ENCODE peak calls at places on chromosomes 6 and 20, in four cellular contexts. One of them, this sample, is unnamed.

GRCh38 chr6:13303668-13304017 is 24.7 kb downstream of the TBC1D7 start:
- DNase-seq in NCI-H446 treated with DMSO at 0.1 percent for 48 hours: no peak
- DNase-seq in activated naive CD4-positive, alpha-beta T cell treated with anti-CD3 and anti-CD28 coated beads, Interleukin-2, amount 50 U/mL, for 16 hours: no peak
- DNase-seq in Kasumi-1: peak
- DNase-seq in this sample: no peak

GRCh38 chr20:44020406-44021148 is 105.9 kb downstream of the TOX2 start:
- DNase-seq in NCI-H446 treated with DMSO at 0.1 percent for 48 hours: no peak
- DNase-seq in activated naive CD4-positive, alpha-beta T cell treated with anti-CD3 and anti-CD28 coated beads, Interleukin-2, amount 50 U/mL, for 16 hours: no peak
- DNase-seq in Kasumi-1: no peak
- DNase-seq in this sample: no peak

GRCh38 chr6:168124921-168125320 is 45.9 kb upstream of the FRMD1 start:
- DNase-seq in NCI-H446 treated with DMSO at 0.1 percent for 48 hours: no peak
- DNase-seq in activated naive CD4-positive, alpha-beta T cell treated with anti-CD3 and anti-CD28 coated beads, Interleukin-2, amount 50 U/mL, for 16 hours: no peak
- DNase-seq in Kasumi-1: no peak
- DNase-seq in this sample: no peak

GRCh38 chr20:10581823-10582222 is 92.0 kb downstream of the JAG1 start:
- DNase-seq in NCI-H446 treated with DMSO at 0.1 percent for 48 hours: no peak
- DNase-seq in activated naive CD4-positive, alpha-beta T cell treated with anti-CD3 and anti-CD28 coated beads, Interleukin-2, amount 50 U/mL, for 16 hours: no peak
- DNase-seq in Kasumi-1: no peak
- DNase-seq in this sample: no peak

GRCh38 chr6:137248702-137249101 is 29.5 kb upstream of the IFNGR1 start:
- DNase-seq in NCI-H446 treated with DMSO at 0.1 percent for 48 hours: no peak
- DNase-seq in activated naive CD4-positive, alpha-beta T cell treated with anti-CD3 and anti-CD28 coated beads, Interleukin-2, amount 50 U/mL, for 16 hours: no peak
- DNase-seq in Kasumi-1: peak
- DNase-seq in this sample: no peak

GRCh38 chr6:35089216-35089934 is 51.8 kb downstream of the TCP11 start:
- DNase-seq in NCI-H446 treated with DMSO at 0.1 percent for 48 hours: no peak
- DNase-seq in activated naive CD4-positive, alpha-beta T cell treated with anti-CD3 and anti-CD28 coated beads, Interleukin-2, amount 50 U/mL, for 16 hours: no peak
- DNase-seq in Kasumi-1: no peak
- DNase-seq in this sample: no peak

GRCh38 chr20:418858-419365 is 10.8 kb downstream of the RBCK1 start:
- DNase-seq in NCI-H446 treated with DMSO at 0.1 percent for 48 hours: no peak
- DNase-seq in activated naive CD4-positive, alpha-beta T cell treated with anti-CD3 and anti-CD28 coated beads, Interleukin-2, amount 50 U/mL, for 16 hours: no peak
- DNase-seq in Kasumi-1: no peak
- DNase-seq in this sample: no peak

GRCh38 chr6:142378138-142378875 is 76.5 kb downstream of the ADGRG6 start:
- DNase-seq in NCI-H446 treated with DMSO at 0.1 percent for 48 hours: no peak
- DNase-seq in activated naive CD4-positive, alpha-beta T cell treated with anti-CD3 and anti-CD28 coated beads, Interleukin-2, amount 50 U/mL, for 16 hours: no peak
- DNase-seq in Kasumi-1: peak
- DNase-seq in this sample: no peak

GRCh38 chr20:55684578-55684977 is 320.7 kb downstream of the CBLN4 start:
- DNase-seq in NCI-H446 treated with DMSO at 0.1 percent for 48 hours: no peak
- DNase-seq in activated naive CD4-positive, alpha-beta T cell treated with anti-CD3 and anti-CD28 coated beads, Interleukin-2, amount 50 U/mL, for 16 hours: no peak
- DNase-seq in Kasumi-1: no peak
- DNase-seq in this sample: no peak

GRCh38 chr6:132382630-132383175 is 18.6 kb downstream of the MOXD1 start:
- DNase-seq in NCI-H446 treated with DMSO at 0.1 percent for 48 hours: no peak
- DNase-seq in activated naive CD4-positive, alpha-beta T cell treated with anti-CD3 and anti-CD28 coated beads, Interleukin-2, amount 50 U/mL, for 16 hours: no peak
- DNase-seq in Kasumi-1: no peak
- DNase-seq in this sample: no peak

GRCh38 chr20:3238616-3239025 is 369 bp downstream of the SLC4A11 start:
- DNase-seq in NCI-H446 treated with DMSO at 0.1 percent for 48 hours: no peak
- DNase-seq in activated naive CD4-positive, alpha-beta T cell treated with anti-CD3 and anti-CD28 coated beads, Interleukin-2, amount 50 U/mL, for 16 hours: peak
- DNase-seq in Kasumi-1: peak
- DNase-seq in this sample: no peak

GRCh38 chr6:108699290-108700041 is 138.7 kb downstream of the FOXO3 start:
- DNase-seq in NCI-H446 treated with DMSO at 0.1 percent for 48 hours: peak
- DNase-seq in activated naive CD4-positive, alpha-beta T cell treated with anti-CD3 and anti-CD28 coated beads, Interleukin-2, amount 50 U/mL, for 16 hours: no peak
- DNase-seq in Kasumi-1: no peak
- DNase-seq in this sample: no peak

GRCh38 chr6:73739097-73739496 is 43.1 kb downstream of the CD109 start:
- DNase-seq in NCI-H446 treated with DMSO at 0.1 percent for 48 hours: peak
- DNase-seq in activated naive CD4-positive, alpha-beta T cell treated with anti-CD3 and anti-CD28 coated beads, Interleukin-2, amount 50 U/mL, for 16 hours: no peak
- DNase-seq in Kasumi-1: peak
- DNase-seq in this sample: no peak

GRCh38 chr6:13683038-13683437 is 28.6 kb downstream of the RANBP9 start:
- DNase-seq in NCI-H446 treated with DMSO at 0.1 percent for 48 hours: no peak
- DNase-seq in activated naive CD4-positive, alpha-beta T cell treated with anti-CD3 and anti-CD28 coated beads, Interleukin-2, amount 50 U/mL, for 16 hours: no peak
- DNase-seq in Kasumi-1: no peak
- DNase-seq in this sample: no peak

GRCh38 chr6:12051861-12052368 is 39.8 kb downstream of the HIVEP1 start:
- DNase-seq in NCI-H446 treated with DMSO at 0.1 percent for 48 hours: no peak
- DNase-seq in activated naive CD4-positive, alpha-beta T cell treated with anti-CD3 and anti-CD28 coated beads, Interleukin-2, amount 50 U/mL, for 16 hours: peak
- DNase-seq in Kasumi-1: peak
- DNase-seq in this sample: peak

GRCh38 chr6:170497845-170498281 is 55.2 kb downstream of the PSMB1 start:
- DNase-seq in NCI-H446 treated with DMSO at 0.1 percent for 48 hours: peak
- DNase-seq in activated naive CD4-positive, alpha-beta T cell treated with anti-CD3 and anti-CD28 coated beads, Interleukin-2, amount 50 U/mL, for 16 hours: no peak
- DNase-seq in Kasumi-1: no peak
- DNase-seq in this sample: no peak

GRCh38 chr6:3128381-3129108 is 10.0 kb downstream of the BPHL start:
- DNase-seq in NCI-H446 treated with DMSO at 0.1 percent for 48 hours: no peak
- DNase-seq in activated naive CD4-positive, alpha-beta T cell treated with anti-CD3 and anti-CD28 coated beads, Interleukin-2, amount 50 U/mL, for 16 hours: no peak
- DNase-seq in Kasumi-1: no peak
- DNase-seq in this sample: no peak

GRCh38 chr6:150830409-150831165 is 34.9 kb upstream of the MTHFD1L start:
- DNase-seq in NCI-H446 treated with DMSO at 0.1 percent for 48 hours: no peak
- DNase-seq in activated naive CD4-positive, alpha-beta T cell treated with anti-CD3 and anti-CD28 coated beads, Interleukin-2, amount 50 U/mL, for 16 hours: no peak
- DNase-seq in Kasumi-1: no peak
- DNase-seq in this sample: peak

GRCh38 chr20:38130687-38131587 is 34.1 kb downstream of the TGM2 start:
- DNase-seq in NCI-H446 treated with DMSO at 0.1 percent for 48 hours: no peak
- DNase-seq in activated naive CD4-positive, alpha-beta T cell treated with anti-CD3 and anti-CD28 coated beads, Interleukin-2, amount 50 U/mL, for 16 hours: no peak
- DNase-seq in Kasumi-1: no peak
- DNase-seq in this sample: no peak

GRCh38 chr6:110042670-110043296 is 64.7 kb downstream of the GPR6 start:
- DNase-seq in NCI-H446 treated with DMSO at 0.1 percent for 48 hours: no peak
- DNase-seq in activated naive CD4-positive, alpha-beta T cell treated with anti-CD3 and anti-CD28 coated beads, Interleukin-2, amount 50 U/mL, for 16 hours: no peak
- DNase-seq in Kasumi-1: no peak
- DNase-seq in this sample: no peak

GRCh38 chr6:10837009-10837691 is 1.2 kb downstream of the MAK start:
- DNase-seq in NCI-H446 treated with DMSO at 0.1 percent for 48 hours: no peak
- DNase-seq in activated naive CD4-positive, alpha-beta T cell treated with anti-CD3 and anti-CD28 coated beads, Interleukin-2, amount 50 U/mL, for 16 hours: no peak
- DNase-seq in Kasumi-1: no peak
- DNase-seq in this sample: no peak

GRCh38 chr6:35082733-35083403 is 58.3 kb downstream of the TCP11 start:
- DNase-seq in NCI-H446 treated with DMSO at 0.1 percent for 48 hours: no peak
- DNase-seq in activated naive CD4-positive, alpha-beta T cell treated with anti-CD3 and anti-CD28 coated beads, Interleukin-2, amount 50 U/mL, for 16 hours: no peak
- DNase-seq in Kasumi-1: no peak
- DNase-seq in this sample: no peak

GRCh38 chr6:7042056-7042653 is 65.6 kb upstream of the RREB1 start:
- DNase-seq in NCI-H446 treated with DMSO at 0.1 percent for 48 hours: no peak
- DNase-seq in activated naive CD4-positive, alpha-beta T cell treated with anti-CD3 and anti-CD28 coated beads, Interleukin-2, amount 50 U/mL, for 16 hours: no peak
- DNase-seq in Kasumi-1: peak
- DNase-seq in this sample: no peak

GRCh38 chr6:114739656-114740055 is 396.8 kb upstream of the HS3ST5 start:
- DNase-seq in NCI-H446 treated with DMSO at 0.1 percent for 48 hours: no peak
- DNase-seq in activated naive CD4-positive, alpha-beta T cell treated with anti-CD3 and anti-CD28 coated beads, Interleukin-2, amount 50 U/mL, for 16 hours: no peak
- DNase-seq in Kasumi-1: no peak
- DNase-seq in this sample: no peak

GRCh38 chr20:16104783-16105182 is 468.5 kb downstream of the KIF16B start:
- DNase-seq in NCI-H446 treated with DMSO at 0.1 percent for 48 hours: no peak
- DNase-seq in activated naive CD4-positive, alpha-beta T cell treated with anti-CD3 and anti-CD28 coated beads, Interleukin-2, amount 50 U/mL, for 16 hours: no peak
- DNase-seq in Kasumi-1: no peak
- DNase-seq in this sample: no peak

GRCh38 chr6:64932486-64932885 is 774.5 kb downstream of the EYS start:
- DNase-seq in NCI-H446 treated with DMSO at 0.1 percent for 48 hours: no peak
- DNase-seq in activated naive CD4-positive, alpha-beta T cell treated with anti-CD3 and anti-CD28 coated beads, Interleukin-2, amount 50 U/mL, for 16 hours: no peak
- DNase-seq in Kasumi-1: no peak
- DNase-seq in this sample: no peak

GRCh38 chr20:35111141-35111888 is 18.7 kb upstream of the TRPC4AP start:
- DNase-seq in NCI-H446 treated with DMSO at 0.1 percent for 48 hours: no peak
- DNase-seq in activated naive CD4-positive, alpha-beta T cell treated with anti-CD3 and anti-CD28 coated beads, Interleukin-2, amount 50 U/mL, for 16 hours: no peak
- DNase-seq in Kasumi-1: no peak
- DNase-seq in this sample: peak

GRCh38 chr20:45407783-45408645 is at the start of gene DBNDD2:
- DNase-seq in NCI-H446 treated with DMSO at 0.1 percent for 48 hours: no peak
- DNase-seq in activated naive CD4-positive, alpha-beta T cell treated with anti-CD3 and anti-CD28 coated beads, Interleukin-2, amount 50 U/mL, for 16 hours: no peak
- DNase-seq in Kasumi-1: no peak
- DNase-seq in this sample: no peak

GRCh38 chr6:22132662-22133061 is 164.2 kb downstream of the PRL start:
- DNase-seq in NCI-H446 treated with DMSO at 0.1 percent for 48 hours: no peak
- DNase-seq in activated naive CD4-positive, alpha-beta T cell treated with anti-CD3 and anti-CD28 coated beads, Interleukin-2, amount 50 U/mL, for 16 hours: no peak
- DNase-seq in Kasumi-1: no peak
- DNase-seq in this sample: no peak

GRCh38 chr6:111769365-111770127 is 103.7 kb downstream of the FYN start:
- DNase-seq in NCI-H446 treated with DMSO at 0.1 percent for 48 hours: no peak
- DNase-seq in activated naive CD4-positive, alpha-beta T cell treated with anti-CD3 and anti-CD28 coated beads, Interleukin-2, amount 50 U/mL, for 16 hours: no peak
- DNase-seq in Kasumi-1: no peak
- DNase-seq in this sample: no peak

GRCh38 chr6:11110921-11111768 is at the start of gene ERVFRD-1:
- DNase-seq in NCI-H446 treated with DMSO at 0.1 percent for 48 hours: no peak
- DNase-seq in activated naive CD4-positive, alpha-beta T cell treated with anti-CD3 and anti-CD28 coated beads, Interleukin-2, amount 50 U/mL, for 16 hours: peak
- DNase-seq in Kasumi-1: no peak
- DNase-seq in this sample: no peak

GRCh38 chr20:44070139-44070900 is 116.7 kb downstream of the JPH2 start:
- DNase-seq in NCI-H446 treated with DMSO at 0.1 percent for 48 hours: no peak
- DNase-seq in activated naive CD4-positive, alpha-beta T cell treated with anti-CD3 and anti-CD28 coated beads, Interleukin-2, amount 50 U/mL, for 16 hours: no peak
- DNase-seq in Kasumi-1: no peak
- DNase-seq in this sample: no peak

GRCh38 chr20:45792513-45793118 is 862 bp downstream of the DNTTIP1 start:
- DNase-seq in NCI-H446 treated with DMSO at 0.1 percent for 48 hours: no peak
- DNase-seq in activated naive CD4-positive, alpha-beta T cell treated with anti-CD3 and anti-CD28 coated beads, Interleukin-2, amount 50 U/mL, for 16 hours: no peak
- DNase-seq in Kasumi-1: peak
- DNase-seq in this sample: no peak

GRCh38 chr20:5786930-5787826 is 37.0 kb downstream of the SHLD1 start:
- DNase-seq in NCI-H446 treated with DMSO at 0.1 percent for 48 hours: peak
- DNase-seq in activated naive CD4-positive, alpha-beta T cell treated with anti-CD3 and anti-CD28 coated beads, Interleukin-2, amount 50 U/mL, for 16 hours: no peak
- DNase-seq in Kasumi-1: no peak
- DNase-seq in this sample: no peak